ENCODE peak calls at places on chromosomes 5 and 9, in five cellular contexts. J, U, H, M and R are unnamed samples.

GRCh38 chr5:41695920-41696582 is 174.2 kb downstream of the OXCT1 start:
- DNase-seq in J (no peak), U (no peak), H (peak; percentile 6), M (no peak), R (no peak)

GRCh38 chr5:149878371-149878770 is 66.2 kb downstream of the PDE6A start:
- DNase-seq in J (no peak), U (no peak), H (peak; percentile 53), M (peak; percentile 52), R (no peak)

GRCh38 chr5:56512314-56512996 is 279.3 kb upstream of the ANKRD55 start:
- DNase-seq in J (no peak), U (no peak), H (peak; percentile 18), M (no peak), R (no peak)

GRCh38 chr5:96919754-96920197 is 16.1 kb upstream of the LNPEP start:
- DNase-seq in J (no peak), U (no peak), H (no peak), M (no peak), R (no peak)

GRCh38 chr9:115548826-115549225 is 430.9 kb upstream of the TNC start:
- DNase-seq in J (no peak), U (no peak), H (peak; percentile 18), M (no peak), R (no peak)

GRCh38 chr9:132894857-132895846 is 16.5 kb downstream of the SPACA9 start:
- DNase-seq in J (no peak), U (no peak), H (no peak), M (no peak), R (no peak)

GRCh38 chr5:15249152-15249551 is 250.8 kb upstream of the FBXL7 start:
- DNase-seq in J (no peak), U (peak; percentile 21), H (peak; percentile 82), M (peak; percentile 50), R (no peak)

GRCh38 chr5:136062563-136063274 is 33.9 kb downstream of the TGFBI start:
- DNase-seq in J (no peak), U (peak; percentile 84), H (peak; percentile 61), M (peak; percentile 40), R (no peak)

GRCh38 chr9:135602789-135603481 is 36.4 kb downstream of the GLT6D1 start:
- DNase-seq in J (peak; percentile 70), U (peak; percentile 64), H (peak; percentile 39), M (peak; percentile 46), R (peak; percentile 32)

GRCh38 chr9:128724744-128725211 is 851 bp upstream of the ZDHHC12 start:
- DNase-seq in J (no peak), U (peak; percentile 57), H (peak; percentile 87), M (peak; percentile 70), R (peak; percentile 46)

GRCh38 chr5:93654676-93655075 is 71.7 kb downstream of the NR2F1 start:
- DNase-seq in J (no peak), U (no peak), H (peak; percentile 25), M (no peak), R (no peak)

GRCh38 chr5:42689391-42689790 is 67.2 kb upstream of the CCDC152 start:
- DNase-seq in J (no peak), U (no peak), H (no peak), M (no peak), R (no peak)

DNA sequence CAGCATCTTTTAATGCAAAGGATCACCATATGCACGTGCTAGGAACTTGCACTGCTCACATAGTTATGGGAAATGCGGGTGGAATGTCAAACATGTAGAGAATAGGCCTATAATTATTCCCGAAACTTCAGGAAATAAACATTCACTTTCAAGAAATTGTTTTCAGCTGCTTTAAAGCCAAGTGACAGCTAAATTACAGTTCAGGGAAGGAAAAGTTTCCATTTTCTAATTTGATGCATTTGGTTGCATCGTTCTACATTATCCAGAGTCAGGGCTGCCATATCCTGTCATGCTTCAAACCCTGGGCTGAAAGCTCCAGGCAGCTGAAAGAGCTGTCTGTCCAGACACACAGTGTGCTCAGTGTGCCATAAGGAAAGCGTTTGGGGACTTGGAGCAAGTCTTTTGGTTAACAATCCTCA is 518.1 kb downstream of the CSNK1G3 start:
- DNase-seq in J (no peak), U (no peak), H (no peak), M (no peak), R (no peak)
- H3K4me3 ChIP-seq in J (no peak overlapping the region), U (no peak overlapping the region), H (no peak overlapping the region), M (no peak overlapping the region), R (no peak overlapping the region)

GRCh38 chr9:127309715-127310114 is 45.1 kb downstream of the GARNL3 start:
- DNase-seq in J (no peak), U (no peak), H (no peak), M (no peak), R (no peak)

GRCh38 chr9:127307802-127308201 is 43.2 kb downstream of the GARNL3 start:
- DNase-seq in J (no peak), U (no peak), H (no peak), M (no peak), R (no peak)

GRCh38 chr9:127313042-127313560 is 48.5 kb downstream of the GARNL3 start:
- DNase-seq in J (no peak), U (no peak), H (no peak), M (no peak), R (no peak)

GRCh38 chr9:127308559-127309429 is 44.2 kb downstream of the GARNL3 start:
- DNase-seq in J (no peak), U (no peak), H (peak; percentile 75), M (no peak), R (no peak)

DNA sequence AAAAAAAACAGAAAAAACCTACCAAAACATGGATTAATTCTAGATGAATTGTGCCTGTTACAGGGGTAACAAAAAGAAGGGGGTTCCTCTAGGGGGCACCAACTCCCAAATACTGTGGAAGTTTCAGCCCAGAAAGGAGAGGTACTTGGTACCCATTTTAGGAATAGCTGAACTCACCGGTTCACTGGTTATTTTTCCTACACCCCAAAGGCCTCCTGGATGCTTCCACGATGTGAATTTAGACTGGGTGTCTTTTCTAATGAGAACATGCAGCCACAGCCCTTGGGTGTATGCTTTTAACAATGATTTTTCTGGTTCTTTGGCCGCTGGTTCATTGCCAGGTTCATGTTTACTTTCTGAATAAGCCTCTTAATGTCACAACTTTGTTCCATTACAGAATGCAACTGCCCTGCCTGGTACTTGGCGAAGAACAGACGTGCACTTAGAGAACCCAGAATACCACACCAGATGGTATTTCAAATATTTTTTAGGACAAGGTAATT is 46.7 kb downstream of the GARNL3 start:
- DNase-seq in J (peak; percentile 52), U (no peak), H (peak; percentile 63), M (peak; percentile 74), R (no peak)
- TF ChIP-seq CTCF in J (no peak), U (peak; percentile 22), H (peak; percentile 46), M (peak; percentile 56), R (peak; percentile 48)

GRCh38 chr5:95726811-95727763 is 4.0 kb upstream of the RHOBTB3 start:
- DNase-seq in J (no peak), U (no peak), H (peak; percentile 24), M (no peak), R (no peak)
- H3K4me3 ChIP-seq in J (no peak overlapping the region), U (peak overlapping the region; percentile 49), H (no peak overlapping the region), M (no peak overlapping the region), R (peak overlapping the region; percentile 23)

GRCh38 chr5:177507596-177508216 is 1.9 kb downstream of the DOK3 start:
- DNase-seq in J (no peak), U (no peak), H (no peak), M (no peak), R (no peak)
- TF ChIP-seq CTCF in J (no peak), U (no peak), H (no peak), M (no peak), R (no peak)

DNA sequence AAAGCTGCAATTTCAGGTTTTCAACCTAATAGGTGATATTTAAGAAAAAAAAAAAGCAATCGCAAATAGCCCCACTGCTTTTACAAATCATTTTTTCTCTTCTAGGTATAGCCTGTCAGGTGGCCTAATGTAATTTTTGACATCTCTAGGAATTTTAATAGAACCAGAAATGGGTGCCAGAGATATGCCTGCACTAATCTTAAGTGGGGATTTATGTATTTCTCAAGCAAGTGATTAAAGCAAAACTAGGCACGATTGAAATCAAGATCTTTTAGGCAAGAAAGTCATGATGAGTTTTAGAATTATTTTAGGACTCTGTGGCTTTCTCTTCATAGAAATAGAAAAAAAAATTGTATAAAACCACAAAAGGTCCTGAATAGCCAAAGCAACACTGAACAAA is 871 bp upstream of the AMACR start:
- DNase-seq in J (no peak), U (peak; percentile 30), H (peak; percentile 4), M (no peak), R (no peak)
- H3K4me3 ChIP-seq in J (peak overlapping the region; percentile 72), U (peak overlapping the region; percentile 82), H (peak overlapping the region; percentile 80), M (peak overlapping the region; percentile 62), R (peak overlapping the region; percentile 76)

GRCh38 chr9:35618325-35618727 is at the start of gene CD72:
- DNase-seq in J (no peak), U (no peak), H (no peak), M (no peak), R (peak; percentile 65)

GRCh38 chr9:35615981-35616680 is 2.1 kb downstream of the CD72 start:
- DNase-seq in J (no peak), U (no peak), H (no peak), M (no peak), R (no peak)

GRCh38 chr9:35617548-35617947 is 665 bp downstream of the CD72 start:
- DNase-seq in J (no peak), U (no peak), H (no peak), M (no peak), R (no peak)

GRCh38 chr9:35618854-35619799 is 914 bp upstream of the CD72 start:
- DNase-seq in J (peak; percentile 63), U (no peak), H (no peak), M (no peak), R (peak; percentile 74)

DNA sequence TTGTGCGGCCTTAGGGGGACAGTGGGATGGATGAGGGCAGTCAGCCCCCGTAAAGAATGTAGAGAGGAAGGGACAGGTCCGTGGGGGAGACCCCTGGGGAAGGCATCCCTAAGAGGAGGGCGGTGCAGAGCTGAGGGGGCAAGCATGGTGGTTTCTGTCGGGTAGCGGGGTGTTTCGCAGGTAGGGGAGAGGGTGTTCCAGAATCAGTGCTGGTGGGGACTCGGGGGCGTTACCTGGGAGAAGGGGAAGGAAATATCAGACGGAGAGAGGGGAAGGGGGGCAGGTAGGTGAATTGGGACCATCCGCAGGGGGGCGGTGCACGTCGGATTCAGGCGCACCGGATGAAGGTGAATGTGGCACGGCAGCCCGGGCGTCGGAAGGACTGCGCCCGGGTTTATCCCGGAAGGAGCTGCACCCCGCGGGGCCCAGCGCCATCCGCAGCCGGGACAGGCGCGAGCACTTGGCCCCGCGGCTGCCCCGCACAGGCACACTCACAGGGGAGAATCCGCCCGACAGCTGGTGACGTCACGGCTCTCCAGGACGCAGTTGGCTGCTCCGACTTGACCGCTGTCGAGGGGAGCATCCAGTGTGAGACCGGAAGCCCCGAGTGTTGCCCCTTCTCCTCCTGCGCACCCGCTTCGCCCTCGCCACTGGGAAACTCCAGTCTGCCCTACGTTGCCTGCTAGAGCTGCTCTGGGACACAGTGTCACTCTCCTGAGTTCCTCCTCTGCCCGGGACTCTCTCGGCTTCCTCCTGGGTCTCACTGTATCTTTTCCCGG is 1.3 kb downstream of the CD72 start:
- DNase-seq in J (peak; percentile 81), U (peak; percentile 52), H (peak; percentile 75), M (peak; percentile 27), R (peak; percentile 82)
- TF ChIP-seq CTCF in J (peak; percentile 22), U (peak; percentile 17), H (no peak), M (no peak), R (peak; percentile 43)

GRCh38 chr5:927172-928015 is 34.7 kb downstream of the TRIP13 start:
- DNase-seq in J (no peak), U (no peak), H (no peak), M (no peak), R (no peak)
- H3K4me3 ChIP-seq in J (no peak overlapping the region), U (no peak overlapping the region), H (no peak overlapping the region), M (no peak overlapping the region), R (no peak overlapping the region)